ENCODE peak calls at places on chromosomes 12 and 14, in six cellular contexts. T, P, Y, I, M and X are unnamed samples.

GRCh38 chr12:89636776-89637160 is 71.9 kb downstream of the ATP2B1 start:
- DNase-seq in P (no peak), I (no peak), Y (no peak), M (no peak), T (no peak), X (no peak)

GRCh38 chr12:169528-170360 is 44.2 kb downstream of the SLC6A12 start:
- DNase-seq in M (no peak), P (no peak), Y (no peak), T (no peak), I (no peak), X (no peak)

GRCh38 chr14:21734457-21735074 is 60.9 kb upstream of the OR4E1 start:
- DNase-seq in I (peak), M (peak), T (peak), P (peak), Y (peak), X (peak)

GRCh38 chr12:64746663-64747062 is 12.5 kb downstream of the GNS start:
- DNase-seq in I (no peak), M (no peak), Y (no peak), P (peak), T (no peak), X (no peak)

GRCh38 chr14:83873626-83874025 is 1656.3 kb upstream of the FLRT2 start:
- DNase-seq in P (peak), I (no peak), Y (no peak), M (no peak), T (no peak), X (no peak)

GRCh38 chr12:13961983-13962382 is 19.4 kb downstream of the GRIN2B start:
- DNase-seq in T (no peak), P (no peak), I (no peak), Y (no peak), M (no peak), X (no peak)

GRCh38 chr12:91533366-91533765 is 350.7 kb upstream of the DCN start:
- DNase-seq in I (no peak), T (no peak), M (no peak), Y (no peak), P (no peak), X (no peak)

GRCh38 chr14:36553650-36554260 is 28.7 kb downstream of the NKX2-8 start:
- DNase-seq in M (peak), P (peak), T (no peak), I (peak), Y (peak), X (peak)

GRCh38 chr14:31419179-31420012 is 954 bp downstream of the HEATR5A start:
- DNase-seq in P (peak), T (no peak), Y (no peak), I (no peak), M (no peak), X (no peak)

GRCh38 chr12:57734586-57734985 is 4.0 kb downstream of the AGAP2 start:
- DNase-seq in Y (no peak), T (no peak), P (no peak), M (no peak), I (no peak), X (no peak)

GRCh38 chr12:2375871-2376270 is 323.1 kb downstream of the CACNA1C start:
- DNase-seq in I (no peak), M (no peak), T (no peak), P (no peak), Y (no peak), X (no peak)

GRCh38 chr12:118015944-118016343 is 559 bp upstream of the RFC5 start:
- DNase-seq in I (no peak), M (peak), P (no peak), T (no peak), Y (no peak), X (no peak)

GRCh38 chr12:108301346-108301745 is 37.8 kb downstream of the CMKLR1 start:
- DNase-seq in T (no peak), M (no peak), Y (no peak), P (no peak), I (no peak), X (no peak)

GRCh38 chr14:71933026-71933587 is 878 bp downstream of the RGS6 start:
- DNase-seq in I (no peak), T (no peak), M (no peak), P (no peak), Y (no peak), X (no peak)

GRCh38 chr14:71931492-71932228 is 569 bp upstream of the RGS6 start:
- DNase-seq in M (no peak), Y (no peak), P (no peak), I (peak), T (no peak), X (no peak)

GRCh38 chr14:71932229-71932951 is at the start of gene RGS6:
- DNase-seq in T (no peak), I (peak), M (peak), Y (no peak), P (no peak), X (peak)
- TF ChIP-seq SMC3 in T (peak), I (no peak), M (no peak), Y (no peak), P (no peak), X (no peak)

DNA sequence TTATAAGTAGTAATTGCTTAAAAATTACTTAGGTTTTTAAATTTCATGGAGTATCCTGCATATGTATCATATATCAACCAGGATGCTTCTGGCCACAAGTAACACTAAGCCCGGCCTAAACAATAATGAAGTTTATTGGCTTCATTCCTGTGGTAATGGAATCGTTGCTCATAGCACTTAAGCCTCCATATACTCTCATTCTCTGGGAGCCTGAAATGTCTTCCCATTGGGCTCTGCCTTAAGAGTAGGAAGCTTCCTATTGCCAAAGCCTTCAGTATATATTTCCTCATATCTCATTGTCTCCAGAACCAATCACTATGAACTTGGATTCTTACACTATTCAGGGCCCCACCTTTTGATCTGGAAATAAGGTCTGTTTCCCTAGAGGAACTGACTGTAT is 83.8 kb upstream of the DNM1L start:
- DNase-seq in P (peak), M (no peak), T (no peak), Y (no peak), I (no peak), X (no peak)
- TF ChIP-seq SMC3 in P (no peak), M (no peak), T (no peak), Y (no peak), I (no peak), X (no peak)

GRCh38 chr14:26925876-26926584 is 328.2 kb upstream of the NOVA1 start:
- DNase-seq in T (no peak), P (no peak), M (no peak), I (no peak), Y (no peak), X (no peak)
- TF ChIP-seq SMC3 in T (no peak), P (no peak), M (no peak), I (no peak), Y (no peak), X (no peak)

GRCh38 chr14:65003394-65003793 is 16.7 kb downstream of the FNTB start:
- DNase-seq in P (no peak), T (peak), M (no peak), I (no peak), Y (no peak), X (no peak)

GRCh38 chr14:65001758-65002157 is 15.1 kb downstream of the FNTB start:
- DNase-seq in Y (no peak), P (no peak), M (no peak), T (no peak), I (no peak), X (no peak)

GRCh38 chr14:64998455-64998931 is 11.8 kb downstream of the FNTB start:
- DNase-seq in Y (no peak), P (peak), T (no peak), M (no peak), I (no peak), X (no peak)

GRCh38 chr14:65002586-65003210 is 16.0 kb downstream of the FNTB start:
- DNase-seq in M (no peak), P (peak), I (no peak), T (no peak), Y (no peak), X (no peak)

DNA sequence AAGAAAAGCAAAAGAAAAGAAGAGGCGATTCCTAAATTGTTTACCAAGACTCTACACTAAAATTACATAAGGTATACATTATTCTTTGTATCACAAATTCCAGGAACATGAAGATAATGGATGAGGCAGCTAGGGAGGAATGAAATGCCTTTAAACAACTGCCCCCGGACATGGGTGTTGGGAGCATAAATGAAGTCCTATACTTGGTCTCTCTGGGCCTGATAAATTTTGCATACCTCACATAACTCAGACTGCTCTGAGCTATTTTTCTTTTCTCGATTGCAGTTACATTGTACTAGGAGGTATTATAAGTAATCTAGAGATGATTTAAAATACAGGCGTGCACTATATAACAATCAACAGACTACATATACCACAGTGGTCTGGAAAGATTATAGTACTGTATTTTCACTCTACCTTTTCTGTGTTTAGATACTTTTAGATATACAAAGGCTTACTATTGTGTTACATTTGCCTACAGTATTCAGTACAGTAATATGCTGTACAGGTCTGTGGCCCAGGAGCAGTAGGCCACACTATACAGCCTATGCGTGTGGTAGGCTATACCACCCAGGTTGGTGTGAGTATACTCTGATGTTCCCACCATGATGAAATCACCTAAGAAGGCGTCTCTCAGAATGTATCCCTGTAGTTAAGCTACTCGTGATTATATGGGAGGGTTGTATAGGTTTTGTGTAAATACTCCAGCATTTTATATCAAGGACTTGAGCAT is 14.3 kb downstream of the FNTB start:
- DNase-seq in M (no peak), Y (no peak), T (no peak), P (peak), I (no peak), X (no peak)
- TF ChIP-seq SMC3 in M (no peak), Y (no peak), T (no peak), P (no peak), I (no peak), X (no peak)

DNA sequence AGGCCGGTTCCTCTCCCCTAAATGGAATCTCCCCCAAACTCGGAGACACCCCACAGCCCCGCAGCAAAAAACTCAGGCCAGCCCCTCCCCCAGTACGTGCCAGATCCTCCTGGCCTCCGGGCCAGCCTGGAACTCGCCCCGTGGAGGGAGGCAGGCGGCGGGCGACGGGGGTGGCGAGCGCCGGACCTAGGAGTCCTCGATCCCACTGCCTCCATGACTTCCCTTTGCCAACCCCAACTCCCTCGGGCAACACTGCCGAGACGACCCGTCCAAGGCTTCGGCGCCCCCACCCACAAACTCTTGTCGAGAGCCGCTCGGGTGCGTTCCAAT is 402 bp downstream of the ADCY6 start:
- DNase-seq in M (no peak), Y (no peak), P (no peak), T (no peak), I (peak), X (no peak)
- TF ChIP-seq SMC3 in M (no peak), Y (no peak), P (no peak), T (no peak), I (no peak), X (no peak)

DNA sequence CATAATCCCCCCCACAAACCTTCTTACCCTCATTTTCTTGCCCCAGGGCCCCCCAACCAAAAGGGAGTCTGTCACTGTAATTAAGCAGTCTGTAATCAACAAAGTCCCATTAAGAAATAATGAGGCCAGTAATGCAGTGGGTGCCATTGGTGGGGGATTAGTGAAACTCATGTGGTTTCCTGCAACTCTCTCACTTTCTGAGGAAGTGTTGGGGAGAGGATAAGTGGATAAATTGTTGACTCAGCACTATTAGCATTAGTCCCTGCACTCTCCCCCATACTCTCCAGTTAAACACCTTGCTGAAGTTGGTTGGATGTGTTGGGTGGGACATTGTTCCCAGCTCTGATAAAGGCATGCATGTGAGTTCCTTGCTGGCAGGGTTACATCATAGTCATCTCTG is 45.9 kb upstream of the HOXC13 start:
- DNase-seq in P (no peak), T (no peak), Y (no peak), I (no peak), M (no peak), X (no peak)
- TF ChIP-seq SMC3 in P (no peak), T (no peak), Y (no peak), I (no peak), M (no peak), X (no peak)

GRCh38 chr12:123910057-123910456 is 62.6 kb downstream of the CCDC92 start:
- DNase-seq in P (no peak), Y (no peak), I (no peak), M (no peak), T (no peak), X (no peak)

GRCh38 chr12:123916729-123917128 is 55.9 kb downstream of the CCDC92 start:
- DNase-seq in T (no peak), Y (no peak), P (peak), I (no peak), M (no peak), X (no peak)

GRCh38 chr12:123908884-123909807 is 63.5 kb downstream of the CCDC92 start:
- DNase-seq in M (no peak), I (no peak), Y (no peak), T (no peak), P (no peak), X (no peak)

GRCh38 chr12:123914726-123915345 is 57.8 kb downstream of the CCDC92 start:
- DNase-seq in Y (no peak), M (no peak), P (no peak), I (no peak), T (no peak), X (no peak)

GRCh38 chr12:123912415-123913385 is 59.9 kb downstream of the CCDC92 start:
- DNase-seq in M (peak), P (no peak), I (peak), T (no peak), Y (no peak), X (peak)
- TF ChIP-seq SMC3 in M (no peak), P (no peak), I (no peak), T (no peak), Y (no peak), X (no peak)

DNA sequence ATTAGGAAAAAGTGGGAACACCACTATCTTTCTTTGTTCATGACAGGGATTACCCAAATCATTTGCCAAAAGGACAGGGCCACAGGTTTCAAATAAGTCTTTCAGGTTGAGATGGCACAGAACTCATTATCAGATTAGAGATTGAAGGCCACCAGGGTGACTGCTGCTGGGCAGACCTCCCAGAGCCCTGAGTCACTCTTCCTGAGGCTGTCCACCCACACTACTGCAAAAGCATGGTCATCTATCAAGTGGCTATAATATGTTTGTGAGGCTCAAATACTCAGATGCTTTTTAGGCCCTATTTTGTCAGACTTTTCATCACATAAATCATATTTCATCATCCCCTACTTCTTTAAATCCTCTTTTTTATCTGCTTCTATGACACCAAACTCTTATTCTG is 155.3 kb upstream of the CCDC196 start:
- DNase-seq in P (no peak), Y (no peak), I (no peak), T (no peak), M (no peak), X (no peak)
- TF ChIP-seq SMC3 in P (no peak), Y (no peak), I (no peak), T (no peak), M (no peak), X (no peak)

GRCh38 chr12:7712841-7713442 is 1.7 kb downstream of the DPPA3 start:
- DNase-seq in I (no peak), P (no peak), Y (no peak), M (no peak), T (no peak), X (no peak)
- TF ChIP-seq SMC3 in I (no peak), P (no peak), Y (no peak), M (no peak), T (no peak), X (no peak)